ENCODE peak calls at places on chromosomes 11 and 22, in five cellular contexts. Q, T, P, C and Z are unnamed samples. For H3K9me3, the result is how much of the 10 kb centered on the place peaks cover.

GRCh38 chr11:70158201-70158600 is 44.9 kb upstream of the FADD start:
- DNase-seq in Q (peak), T (peak), P (peak), C (peak), Z (no peak)

GRCh38 chr11:123509737-123510578 is 79.9 kb downstream of the GRAMD1B start:
- DNase-seq in Q (no peak), T (peak), P (peak), C (peak), Z (no peak)

GRCh38 chr11:131246589-131247164 is 123.7 kb upstream of the NTM start:
- DNase-seq in Q (peak), T (no peak), P (peak), C (no peak), Z (no peak)

GRCh38 chr11:22539851-22540376 is 85.7 kb downstream of the FANCF start:
- DNase-seq in Q (no peak), T (no peak), P (peak), C (peak), Z (no peak)

GRCh38 chr11:103281301-103281700 is 172.1 kb downstream of the DYNC2H1 start:
- DNase-seq in Q (no peak), T (no peak), P (no peak), C (peak), Z (no peak)

GRCh38 chr11:128840137-128840536 is 27.0 kb downstream of the KCNJ1 start:
- DNase-seq in Q (no peak), T (no peak), P (no peak), C (no peak), Z (no peak)

GRCh38 chr11:8803973-8804372 is 107.0 kb upstream of the AKIP1 start:
- DNase-seq in Q (no peak), T (no peak), P (no peak), C (no peak), Z (no peak)

GRCh38 chr11:131195801-131196517 is 174.5 kb upstream of the NTM start:
- DNase-seq in Q (no peak), T (no peak), P (peak), C (peak), Z (no peak)

GRCh38 chr22:37880668-37881440 is 25.2 kb upstream of the MICALL1 start:
- DNase-seq in Q (no peak), T (no peak), P (no peak), C (peak), Z (no peak)

GRCh38 chr11:66361502-66361941 is 10.0 kb downstream of the SLC29A2 start:
- DNase-seq in Q (peak), T (no peak), P (no peak), C (no peak), Z (no peak)

GRCh38 chr22:46053563-46054090 is 76.7 kb upstream of the WNT7B start:
- DNase-seq in Q (peak), T (no peak), P (peak), C (peak), Z (peak)

GRCh38 chr22:20422965-20423635 is 14.5 kb downstream of the SCARF2 start:
- DNase-seq in Q (no peak), T (no peak), P (peak), C (no peak), Z (no peak)

GRCh38 chr11:77072851-77073327 is 6.1 kb downstream of the CAPN5 start:
- DNase-seq in Q (no peak), T (no peak), P (no peak), C (no peak), Z (no peak)

GRCh38 chr11:75626692-75627536 is 41.9 kb downstream of the MAP6 start:
- DNase-seq in Q (no peak), T (no peak), P (no peak), C (peak), Z (no peak)

GRCh38 chr22:22200569-22201184 is 43.9 kb upstream of the VPREB1 start:
- DNase-seq in Q (no peak), T (no peak), P (no peak), C (no peak), Z (no peak)

GRCh38 chr11:69460540-69461257 is 20.8 kb upstream of the LINC01488 start:
- DNase-seq in Q (no peak), T (no peak), P (no peak), C (peak), Z (no peak)

GRCh38 chr11:96122601-96123044 is 198.7 kb upstream of the MTMR2 start:
- DNase-seq in Q (no peak), T (no peak), P (no peak), C (peak), Z (peak)

GRCh38 chr11:80118071-80118470 is 677.2 kb upstream of the TENM4 start:
- DNase-seq in Q (no peak), T (no peak), P (peak), C (no peak), Z (no peak)

GRCh38 chr22:30923168-30923900 is 45.2 kb downstream of the MORC2 start:
- DNase-seq in Q (no peak), T (no peak), P (no peak), C (no peak), Z (no peak)

GRCh38 chr11:10809373-10810199 is 860 bp upstream of the EIF4G2 start:
- DNase-seq in Q (peak), T (no peak), P (no peak), C (peak), Z (no peak)

GRCh38 chr11:119262668-119263351 is 54.1 kb downstream of the MCAM start:
- DNase-seq in Q (no peak), T (no peak), P (no peak), C (peak), Z (no peak)

GRCh38 chr11:9663699-9664275 is at the start of gene SWAP70:
- DNase-seq in Q (peak), T (peak), P (peak), C (peak), Z (peak)

GRCh38 chr22:42344391-42344861 is 74.0 kb upstream of the TCF20 start:
- DNase-seq in Q (no peak), T (no peak), P (no peak), C (peak), Z (no peak)

GRCh38 chr11:61134801-61135257 is 26.4 kb downstream of the VPS37C start:
- DNase-seq in Q (no peak), T (no peak), P (no peak), C (no peak), Z (no peak)

GRCh38 chr11:126766425-126766824 is 234.1 kb downstream of the KIRREL3 start:
- DNase-seq in Q (peak), T (no peak), P (no peak), C (no peak), Z (no peak)

GRCh38 chr11:107819361-107820014 is 39.1 kb downstream of the SLC35F2 start:
- DNase-seq in Q (no peak), T (no peak), P (no peak), C (peak), Z (no peak)

GRCh38 chr11:116239247-116239646 is 533.5 kb downstream of the BUD13 start:
- DNase-seq in Q (no peak), T (no peak), P (no peak), C (no peak), Z (no peak)

GRCh38 chr22:23240639-23241389 is 60.5 kb downstream of the BCR start:
- DNase-seq in Q (peak), T (no peak), P (no peak), C (no peak), Z (no peak)

GRCh38 chr11:131823772-131824171 is 453.4 kb downstream of the NTM start:
- DNase-seq in Q (no peak), T (no peak), P (no peak), C (no peak), Z (no peak)

GRCh38 chr11:2643746-2644145 is 56.0 kb downstream of the KCNQ1OT1 start:
- DNase-seq in Q (no peak), T (no peak), P (no peak), C (no peak), Z (no peak)
- H3K9me3 ChIP-seq in Q (under half), T (under half), P (half or more), C (under half), Z (half or more)

GRCh38 chr22:47240116-47240515 is 477.7 kb downstream of the TBC1D22A start:
- DNase-seq in Q (no peak), T (no peak), P (no peak), C (no peak), Z (no peak)
- H3K9me3 ChIP-seq in Q (under half), T (under half), P (under half), C (under half), Z (under half)

GRCh38 chr22:47674600-47674999 is 912.1 kb downstream of the TBC1D22A start:
- DNase-seq in Q (no peak), T (no peak), P (no peak), C (no peak), Z (no peak)
- H3K9me3 ChIP-seq in Q (under half), T (under half), P (under half), C (under half), Z (under half)

GRCh38 chr11:31808721-31809542 is 2.2 kb downstream of the PAX6 start:
- DNase-seq in Q (no peak), T (no peak), P (no peak), C (peak), Z (no peak)
- H3K9me3 ChIP-seq in Q (under half), T (under half), P (under half), C (under half), Z (under half)

GRCh38 chr22:48503876-48504275 is 1323.8 kb downstream of the BRD1 start:
- DNase-seq in Q (no peak), T (no peak), P (no peak), C (no peak), Z (no peak)
- H3K9me3 ChIP-seq in Q (under half), T (half or more), P (under half), C (under half), Z (under half)